ENCODE peak calls at places on chromosomes 2 and 18, in five cellular contexts. J is HCT116, W is H9, Q is astrocyte, K is PC-3. D is an unnamed sample.

GRCh38 chr18:21912339-21913239 is 172.0 kb downstream of the MIB1 start:
- DNase-seq in Q (no peak), K (peak), J (no peak), W (no peak), D (no peak)

GRCh38 chr2:207734264-207734635 is 22.8 kb downstream of the CCNYL1 start:
- DNase-seq in W (no peak), K (peak), J (peak), Q (no peak), D (no peak)

GRCh38 chr2:50556934-50557575 is 474.9 kb downstream of the NRXN1 start:
- DNase-seq in Q (peak), K (no peak), W (no peak), J (no peak), D (no peak)

GRCh38 chr2:112706170-112706664 is 14.6 kb upstream of the NT5DC4 start:
- DNase-seq in Q (peak), K (peak), W (no peak), J (no peak), D (peak)

GRCh38 chr2:37829202-37829601 is 95.9 kb upstream of the RMDN2 start:
- DNase-seq in Q (peak), J (no peak), K (peak), W (no peak), D (no peak)

GRCh38 chr2:131058905-131059304 is 34.4 kb downstream of the FAM168B start:
- DNase-seq in J (no peak), K (no peak), Q (no peak), W (no peak), D (no peak)

GRCh38 chr2:200593905-200594304 is 8.1 kb downstream of the AOX1 start:
- DNase-seq in W (no peak), K (peak), J (no peak), Q (no peak), D (no peak)

GRCh38 chr18:45556217-45556616 is 59.1 kb upstream of the SLC14A2 start:
- DNase-seq in J (no peak), Q (no peak), W (no peak), K (no peak), D (no peak)

GRCh38 chr2:70711191-70711590 is 56.8 kb downstream of the ADD2 start:
- DNase-seq in W (no peak), K (no peak), J (no peak), Q (no peak), D (no peak)
- H3K4me2 ChIP-seq in W (no peak), K (no peak), J (no peak), Q (no peak), D (no peak)

GRCh38 chr2:197786010-197786877 is 1.1 kb upstream of the BOLL start:
- DNase-seq in J (no peak), W (peak), Q (no peak), K (no peak), D (no peak)
- H2AFZ ChIP-seq in J (no peak), W (no peak), Q (peak), K (no peak), D (no peak)

GRCh38 chr2:121285077-121285449 is at the start of gene TFCP2L1:
- DNase-seq in W (peak), J (no peak), K (peak), Q (no peak), D (no peak)

GRCh38 chr2:121281694-121282093 is 3.3 kb downstream of the TFCP2L1 start:
- DNase-seq in Q (no peak), W (no peak), J (no peak), K (no peak), D (no peak)

GRCh38 chr2:121282800-121283382 is 2.1 kb downstream of the TFCP2L1 start:
- DNase-seq in Q (no peak), J (no peak), K (no peak), W (no peak), D (no peak)

GRCh38 chr2:121284424-121285076 is 452 bp downstream of the TFCP2L1 start:
- DNase-seq in K (no peak), Q (no peak), J (no peak), W (no peak), D (no peak)

GRCh38 chr2:121283670-121284245 is 1.2 kb downstream of the TFCP2L1 start:
- DNase-seq in Q (no peak), J (no peak), K (peak), W (no peak), D (no peak)
- H3K4me2 ChIP-seq in Q (peak), J (peak), K (peak), W (peak), D (no peak)

GRCh38 chr2:58047373-58047674 is 718 bp downstream of the VRK2 start:
- DNase-seq in J (no peak), W (no peak), K (peak), Q (no peak), D (no peak)
- H2AFZ ChIP-seq in J (no peak), W (no peak), K (peak), Q (peak), D (peak)

GRCh38 chr2:101733257-101733993 is 35.9 kb downstream of the MAP4K4 start:
- DNase-seq in K (no peak), W (no peak), Q (no peak), J (no peak), D (no peak)
- H3K4me2 ChIP-seq in K (no peak), W (no peak), Q (no peak), J (no peak), D (no peak)

DNA sequence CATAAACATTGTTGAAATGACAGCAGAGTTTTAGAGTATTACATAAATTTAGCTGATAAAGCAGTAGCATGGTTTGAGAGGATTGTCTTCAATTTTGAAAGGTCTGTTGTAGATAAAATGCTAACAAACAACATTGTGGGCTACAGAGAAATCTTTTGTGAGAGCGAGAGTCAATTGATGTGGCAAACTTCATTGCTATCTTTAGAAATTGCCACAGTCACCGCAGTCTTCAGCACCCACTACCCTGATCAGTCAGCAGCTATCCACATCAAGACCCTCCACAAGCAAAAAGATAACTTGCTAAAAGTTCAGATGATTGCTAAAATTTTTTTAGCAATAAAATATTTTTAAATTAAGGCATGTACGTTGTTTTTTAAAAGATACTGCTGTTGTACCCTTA is 17.5 kb downstream of the VRK2 start:
- DNase-seq in J (no peak), W (no peak), K (no peak), Q (no peak), D (no peak)
- H2AFZ ChIP-seq in J (no peak), W (no peak), K (no peak), Q (no peak), D (no peak)

D was measured in DND-41.